ENCODE peak calls at places on chromosomes 1 and 21, in five cellular contexts. V is WTC11, R is B cell, N is EL, G is hippocampal formation. M is an unnamed sample.

GRCh38 chr1:5856246-5856815 is 135.9 kb downstream of the NPHP4 start:
- DNase-seq in V (no peak), N (no peak), G (no peak), R (no peak), M (no peak)

GRCh38 chr1:242824435-242824834 is 299.9 kb upstream of the PLD5 start:
- DNase-seq in N (peak; percentile 26), R (no peak), G (no peak), V (no peak), M (peak; percentile 71)

GRCh38 chr1:71304125-71304524 is 223.3 kb upstream of the ZRANB2 start:
- DNase-seq in N (no peak), V (no peak), R (no peak), G (no peak), M (no peak)

GRCh38 chr1:51482881-51483280 is 36.2 kb downstream of the EPS15 start:
- DNase-seq in V (no peak), N (peak; percentile 7), R (no peak), G (no peak), M (no peak)

GRCh38 chr1:165903672-165904071 is 76.3 kb downstream of the UCK2 start:
- DNase-seq in G (no peak), N (peak; percentile 89), R (no peak), V (no peak), M (no peak)

GRCh38 chr1:6727535-6727934 is 25.9 kb upstream of the DNAJC11 start:
- DNase-seq in G (no peak), R (peak; percentile 71), N (peak; percentile 63), V (peak; percentile 79), M (no peak)

GRCh38 chr1:50595874-50596273 is 172.6 kb upstream of the DMRTA2 start:
- DNase-seq in N (no peak), V (no peak), G (no peak), R (no peak), M (no peak)

GRCh38 chr1:107681001-107681479 is 283.9 kb downstream of the VAV3 start:
- DNase-seq in N (no peak), R (no peak), V (no peak), G (no peak), M (no peak)

GRCh38 chr1:169486281-169486904 is 649 bp upstream of the SLC19A2 start:
- DNase-seq in R (no peak), G (no peak), N (peak; percentile 30), V (no peak), M (no peak)

GRCh38 chr1:119771016-119771415 is 2.3 kb upstream of the HMGCS2 start:
- DNase-seq in V (peak; percentile 32), G (peak; percentile 7), R (no peak), N (peak; percentile 13), M (no peak)

GRCh38 chr21:26842300-26842699 is 2.9 kb downstream of the ADAMTS1 start:
- DNase-seq in G (no peak), V (no peak), R (no peak), N (peak; percentile 69), M (no peak)

GRCh38 chr1:32716312-32717126 is 13.9 kb upstream of the SYNC start:
- DNase-seq in N (no peak), G (no peak), R (peak; percentile 34), V (peak; percentile 99), M (no peak)

GRCh38 chr21:36087362-36088138 is 17.7 kb downstream of the CBR1 start:
- DNase-seq in V (no peak), G (peak; percentile 94), R (no peak), N (peak; percentile 33), M (no peak)

GRCh38 chr21:45228171-45228641 is 59.5 kb downstream of the POFUT2 start:
- DNase-seq in G (no peak), V (no peak), R (no peak), N (peak; percentile 97), M (peak; percentile 92)

GRCh38 chr1:222165625-222166024 is 382.3 kb downstream of the HHIPL2 start:
- DNase-seq in V (no peak), N (no peak), R (no peak), G (no peak), M (no peak)

GRCh38 chr1:25895365-25895990 is 10.7 kb downstream of the STMN1 start:
- DNase-seq in V (peak; percentile 94), R (peak; percentile 94), N (peak; percentile 88), G (peak; percentile 91), M (no peak)

GRCh38 chr21:44711327-44712202 is at the start of gene TSPEAR:
- DNase-seq in V (no peak), R (no peak), G (no peak), N (no peak), M (no peak)

GRCh38 chr1:43836267-43836951 is 97.2 kb upstream of the ARTN start:
- DNase-seq in V (no peak), N (peak; percentile 39), R (peak; percentile 78), G (no peak), M (no peak)

GRCh38 chr1:30402031-30402430 is 321.4 kb downstream of the MATN1 start:
- DNase-seq in N (no peak), G (no peak), V (no peak), R (no peak), M (no peak)

GRCh38 chr1:178724386-178724733 is 684 bp upstream of the RALGPS2 start:
- DNase-seq in G (no peak), N (no peak), V (no peak), R (no peak), M (no peak)

GRCh38 chr1:112064344-112064743 is 74.9 kb upstream of the KCND3 start:
- DNase-seq in G (no peak), N (no peak), V (no peak), R (peak; percentile 15), M (no peak)

GRCh38 chr1:223741861-223742260 is 29.5 kb downstream of the CAPN2 start:
- DNase-seq in V (no peak), G (no peak), R (no peak), N (peak; percentile 89), M (no peak)

GRCh38 chr1:52413410-52414104 is 9.2 kb downstream of the PRPF38A start:
- DNase-seq in V (no peak), N (no peak), G (no peak), R (no peak), M (no peak)

GRCh38 chr1:56375184-56375837 is 204.1 kb downstream of the PLPP3 start:
- DNase-seq in N (no peak), R (no peak), V (no peak), G (no peak), M (no peak)

GRCh38 chr1:244672961-244673695 is 20.2 kb downstream of the DESI2 start:
- DNase-seq in R (no peak), G (no peak), N (peak; percentile 18), V (no peak), M (no peak)

GRCh38 chr1:1348420-1349255 is 580 bp downstream of the DVL1 start:
- DNase-seq in G (no peak), V (no peak), R (peak; percentile 42), N (no peak), M (no peak)

GRCh38 chr1:10965621-10966226 is 46.7 kb upstream of the TARDBP start:
- DNase-seq in R (no peak), G (no peak), N (peak; percentile 16), V (no peak), M (no peak)

GRCh38 chr1:202586018-202586821 is 124.0 kb downstream of the SYT2 start:
- DNase-seq in V (no peak), G (no peak), N (peak; percentile 53), R (peak; percentile 54), M (no peak)